ENCODE peak calls at places on chromosomes 7 and 10, in five cellular contexts. I, Z, X, C and W are unnamed samples. For H3K4me1, the result is how much of the 10 kb centered on the place peaks cover.

GRCh38 chr10:71217266-71218045 is 5.1 kb downstream of the UNC5B start:
- DNase-seq in X (no peak), Z (peak), C (no peak), I (no peak), W (no peak)

GRCh38 chr10:24885551-24885950 is 66.9 kb downstream of the PRTFDC1 start:
- DNase-seq in I (no peak), X (no peak), C (no peak), Z (no peak), W (no peak)

GRCh38 chr10:17835688-17836087 is 26.5 kb downstream of the MRC1 start:
- DNase-seq in X (no peak), C (peak), Z (peak), I (peak), W (no peak)

GRCh38 chr10:107409517-107409916 is 245.0 kb upstream of the SORCS1 start:
- DNase-seq in X (no peak), Z (peak), I (peak), C (no peak), W (no peak)

GRCh38 chr7:128215281-128215680 is 25.8 kb upstream of the LEP start:
- DNase-seq in C (no peak), I (peak), X (no peak), Z (no peak), W (no peak)

GRCh38 chr10:126242352-126243260 is 145.7 kb downstream of the ADAM12 start:
- DNase-seq in I (no peak), C (no peak), X (no peak), Z (no peak), W (peak)

GRCh38 chr10:119253433-119254174 is 46.2 kb downstream of the GRK5 start:
- DNase-seq in C (peak), X (no peak), I (peak), Z (no peak), W (no peak)

GRCh38 chr10:77498210-77498609 is 139.4 kb downstream of the KCNMA1 start:
- DNase-seq in C (no peak), I (no peak), Z (no peak), X (peak), W (peak)

GRCh38 chr10:67696029-67696428 is at the start of gene CTNNA3:
- DNase-seq in X (no peak), Z (peak), C (no peak), I (no peak), W (no peak)

GRCh38 chr10:86946215-86947170 is 10.9 kb downstream of the MMRN2 start:
- DNase-seq in Z (no peak), I (no peak), C (no peak), X (peak), W (no peak)

GRCh38 chr7:132290021-132290420 is 286.2 kb downstream of the PLXNA4 start:
- DNase-seq in X (no peak), I (no peak), Z (no peak), C (no peak), W (no peak)

GRCh38 chr10:35643976-35644799 is 2.1 kb upstream of the FZD8 start:
- DNase-seq in X (no peak), C (no peak), Z (peak), I (no peak), W (no peak)

GRCh38 chr7:41999736-42000283 is 237.2 kb downstream of the GLI3 start:
- DNase-seq in C (no peak), I (peak), X (no peak), Z (no peak), W (no peak)

GRCh38 chr10:96366508-96366907 is 7.7 kb upstream of the OPALIN start:
- DNase-seq in I (peak), C (no peak), X (no peak), Z (no peak), W (no peak)

GRCh38 chr10:8245131-8246117 is 190.9 kb downstream of the GATA3 start:
- DNase-seq in C (no peak), I (no peak), X (no peak), Z (no peak), W (no peak)

GRCh38 chr10:132397036-132397541 is at the start of gene PWWP2B:
- DNase-seq in C (no peak), X (peak), Z (peak), I (peak), W (no peak)

GRCh38 chr7:8165150-8165549 is 96.8 kb downstream of the ICA1 start:
- DNase-seq in I (no peak), Z (no peak), X (no peak), C (no peak), W (no peak)

GRCh38 chr10:103227416-103227815 is 18.3 kb upstream of the RPEL1 start:
- DNase-seq in I (peak), X (no peak), C (no peak), Z (no peak), W (no peak)

GRCh38 chr7:131546126-131546525 is 10.3 kb downstream of the PODXL start:
- DNase-seq in I (no peak), X (peak), Z (no peak), C (no peak), W (no peak)

GRCh38 chr10:132793213-132793612 is 7.3 kb upstream of the NKX6-2 start:
- DNase-seq in C (no peak), Z (no peak), I (no peak), X (no peak), W (no peak)

GRCh38 chr7:143507534-143507933 is 29.9 kb downstream of the TAS2R41 start:
- DNase-seq in C (no peak), I (no peak), Z (no peak), X (no peak), W (no peak)

GRCh38 chr10:37801557-37801956 is 55.9 kb downstream of the ZNF248 start:
- DNase-seq in I (no peak), C (no peak), X (no peak), Z (no peak), W (no peak)

GRCh38 chr10:75099952-75100763 is 11.3 kb upstream of the SAMD8 start:
- DNase-seq in Z (peak), I (peak), C (peak), X (peak), W (peak)

GRCh38 chr10:123136806-123137642 is 1.3 kb downstream of the HMX3 start:
- DNase-seq in I (no peak), C (no peak), Z (no peak), X (no peak), W (no peak)

GRCh38 chr7:8155836-8156235 is 106.1 kb downstream of the ICA1 start:
- DNase-seq in X (no peak), C (no peak), Z (no peak), I (no peak), W (no peak)

GRCh38 chr7:43516581-43517342 is 66.1 kb upstream of the STK17A start:
- DNase-seq in C (no peak), X (no peak), Z (no peak), I (peak), W (no peak)

GRCh38 chr7:32941181-32941995 is 15.9 kb upstream of the FKBP9 start:
- DNase-seq in I (no peak), C (no peak), X (no peak), Z (no peak), W (no peak)

GRCh38 chr7:116363637-116364432 is 135.7 kb upstream of the CAV2 start:
- DNase-seq in I (peak), X (no peak), Z (no peak), C (no peak), W (no peak)

GRCh38 chr7:130996841-130997231 is 262.8 kb upstream of the KLF14 start:
- DNase-seq in I (peak), Z (no peak), C (peak), X (peak), W (peak)

GRCh38 chr10:73983096-73984047 is 14.5 kb upstream of the VCL start:
- DNase-seq in I (no peak), Z (no peak), C (no peak), X (no peak), W (no peak)

GRCh38 chr10:123318516-123318915 is 164.3 kb downstream of the BUB3 start:
- DNase-seq in C (no peak), Z (no peak), X (no peak), I (no peak), W (no peak)

GRCh38 chr7:74002474-74003017 is 25.4 kb upstream of the ELN start:
- DNase-seq in Z (no peak), X (peak), C (peak), I (peak), W (no peak)

DNA sequence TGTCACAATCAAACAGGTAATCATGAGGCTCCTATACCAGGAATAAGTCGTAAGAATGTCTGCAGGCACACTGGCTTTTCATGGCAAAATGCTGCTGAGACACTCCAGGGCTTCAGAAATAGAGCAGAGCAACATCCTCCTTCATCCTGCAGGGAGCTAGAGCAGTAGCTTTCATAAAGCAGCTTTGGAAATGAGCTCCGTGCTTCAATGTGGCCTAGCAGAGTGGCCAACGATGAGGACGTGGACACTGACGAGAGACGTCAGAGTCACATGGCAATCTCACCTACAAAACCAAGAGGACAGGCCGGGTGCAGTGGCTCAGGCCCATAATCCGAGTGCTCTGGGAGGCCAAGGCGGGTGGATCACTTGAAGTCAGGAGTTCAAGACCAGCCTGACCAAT is 9.8 kb downstream of the COBL start:
- DNase-seq in C (no peak), Z (no peak), I (no peak), X (no peak), W (no peak)
- H3K4me1 ChIP-seq in C (under half), Z (under half), I (under half), X (under half), W (under half)

DNA sequence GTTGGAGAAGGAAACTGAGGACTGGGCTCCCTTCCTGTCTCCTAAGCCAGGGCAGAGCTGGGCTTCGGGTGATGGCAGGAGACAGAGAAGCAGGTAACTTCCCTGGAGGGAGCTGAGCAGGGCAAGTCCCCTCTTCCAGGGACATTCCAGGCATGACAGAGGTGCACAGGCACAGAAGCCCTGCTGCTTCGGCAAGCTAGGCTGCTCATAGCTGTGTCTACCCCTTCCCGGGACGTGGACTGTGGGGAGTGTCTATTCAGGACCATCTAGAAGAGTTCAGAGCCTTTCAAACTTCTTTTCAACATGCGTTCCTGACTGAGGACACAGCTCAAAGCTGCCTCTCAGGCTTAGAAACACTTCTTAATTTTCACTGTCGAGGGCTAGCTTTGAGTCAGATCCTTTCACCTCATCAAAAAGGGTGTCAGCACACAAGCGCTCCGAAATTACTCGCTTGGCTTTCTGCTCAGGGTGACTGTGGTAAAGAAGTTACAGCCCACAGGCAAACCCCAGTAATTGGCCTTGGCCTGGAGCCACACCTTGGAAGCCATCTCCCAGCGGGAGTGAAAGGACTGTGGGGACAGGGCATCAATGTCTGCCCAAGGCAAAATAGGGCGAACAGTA is 63.7 kb upstream of the STEAP1B start:
- DNase-seq in Z (peak), X (no peak), C (no peak), I (peak), W (no peak)
- H3K4me1 ChIP-seq in Z (under half), X (half or more), C (under half), I (half or more), W (under half)

GRCh38 chr7:137878333-137878961 is 31.7 kb upstream of the DGKI start:
- DNase-seq in I (no peak), Z (no peak), C (no peak), X (peak), W (no peak)
- H3K4me1 ChIP-seq in I (under half), Z (under half), C (under half), X (under half), W (under half)

DNA sequence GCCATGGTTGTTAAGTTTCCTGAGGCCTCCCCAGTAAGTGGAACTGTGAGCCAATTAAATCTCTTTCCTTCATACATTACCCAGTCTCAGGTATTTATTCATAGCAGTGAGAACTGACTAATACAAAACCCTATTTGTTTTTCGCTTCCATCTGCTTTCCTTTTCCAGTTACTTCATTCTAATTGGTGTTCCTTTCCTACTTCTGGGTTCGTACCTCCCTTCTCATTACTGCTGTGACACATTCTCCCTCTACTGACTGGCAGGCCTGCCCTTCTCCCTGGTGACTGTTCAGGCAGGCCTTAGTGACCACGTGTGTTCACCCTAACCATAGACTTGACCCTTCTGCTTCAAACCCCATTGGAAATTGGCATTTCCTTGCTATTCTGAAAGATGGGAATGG is 37.7 kb downstream of the MTURN start:
- DNase-seq in C (no peak), Z (no peak), I (peak), X (no peak), W (no peak)
- H3K4me1 ChIP-seq in C (under half), Z (under half), I (under half), X (half or more), W (under half)

GRCh38 chr7:35699906-35700305 is 5.0 kb upstream of the HERPUD2 start:
- DNase-seq in Z (no peak), I (no peak), C (no peak), X (no peak), W (no peak)
- H3K4me1 ChIP-seq in Z (under half), I (under half), C (under half), X (under half), W (under half)

DNA sequence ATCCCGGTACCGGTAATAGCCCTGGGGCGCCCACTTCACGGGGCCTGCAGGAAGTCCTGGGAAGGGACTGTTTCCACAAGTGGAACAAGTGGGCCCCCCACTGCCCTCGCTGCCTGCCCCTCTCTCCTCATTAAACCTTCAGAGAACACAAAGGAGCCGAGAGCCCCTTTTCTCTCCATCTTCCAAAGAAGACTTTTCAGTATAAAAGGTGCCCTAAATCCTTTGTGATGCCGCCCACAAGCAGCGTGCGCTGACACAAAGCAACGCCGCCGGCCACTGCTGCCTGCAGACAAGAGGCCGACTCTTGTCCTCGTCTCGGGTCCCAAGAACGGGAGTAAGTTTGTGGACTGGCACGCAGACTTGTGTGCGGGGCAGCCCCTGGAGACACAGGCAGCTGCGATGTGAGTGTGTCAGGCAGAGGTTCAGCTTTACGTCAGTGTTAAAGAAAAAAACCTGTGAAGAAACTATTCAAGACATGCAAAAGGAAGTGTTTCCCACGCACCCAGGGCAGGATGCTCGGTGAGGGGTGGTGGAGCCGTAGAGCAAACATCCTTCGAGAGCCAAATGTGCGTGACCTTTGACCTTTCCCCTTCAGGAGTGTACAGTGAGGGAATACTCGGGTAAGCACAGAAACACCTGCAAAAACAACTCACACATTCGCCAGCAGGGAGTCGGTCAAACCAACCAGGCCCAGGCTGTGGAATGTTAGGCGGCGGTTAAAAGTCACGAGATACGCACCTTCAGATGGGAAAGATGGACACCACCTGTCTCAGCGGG is 118.2 kb downstream of the VIPR2 start:
- DNase-seq in I (no peak), C (no peak), Z (no peak), X (peak), W (no peak)
- H3K4me1 ChIP-seq in I (under half), C (under half), Z (under half), X (under half), W (under half)